ENCODE peak calls at places on chromosomes 12 and 14, in eight cellular contexts. F is OCI-M1, A is NCI-H69, V is WERI-Rb-1, O is SW 1271, R is GF-D8, T is A673, D is AG04449. P is an unnamed sample.
A peak's percentile ranks its signal among the peaks of the same experiment; 100 is the strongest.

GRCh38 chr12:106974525-106974924 is 12.4 kb downstream of the MTERF2 start:
- DNase-seq in F (no peak), A (peak; percentile 88), V (no peak), O (no peak), R (no peak), T (no peak), D (no peak), P (no peak)

GRCh38 chr14:96584199-96584906 is 82.2 kb downstream of the PAPOLA start:
- DNase-seq in F (peak; percentile 83), A (peak; percentile 77), V (peak; percentile 88), O (no peak), R (no peak), T (peak; percentile 55), D (no peak), P (peak; percentile 11)

GRCh38 chr14:60311417-60311816 is 62.4 kb downstream of the PPM1A start:
- DNase-seq in F (peak; percentile 54), A (peak; percentile 24), V (no peak), O (no peak), R (no peak), T (peak; percentile 97), D (no peak), P (no peak)

GRCh38 chr12:94730846-94731245 is 80.5 kb upstream of the TMCC3 start:
- DNase-seq in F (peak; percentile 27), A (peak; percentile 41), V (no peak), O (no peak), R (no peak), T (peak; percentile 78), D (no peak), P (no peak)

GRCh38 chr12:32106517-32107366 is at the start of gene BICD1:
- DNase-seq in F (peak; percentile 77), A (peak; percentile 100), V (peak; percentile 93), O (peak; percentile 69), R (no peak), T (peak; percentile 93), D (no peak), P (peak; percentile 67)

GRCh38 chr14:91327661-91328312 is 83.3 kb upstream of the GPR68 start:
- DNase-seq in F (no peak), A (no peak), V (no peak), O (no peak), R (no peak), T (no peak), D (no peak), P (no peak)

GRCh38 chr14:69288001-69288771 is 28.2 kb downstream of the GALNT16 start:
- DNase-seq in F (peak; percentile 18), A (peak; percentile 70), V (peak; percentile 23), O (no peak), R (no peak), T (no peak), D (no peak), P (no peak)

GRCh38 chr12:127550271-127550670 is 716.7 kb upstream of the TMEM132C start:
- DNase-seq in F (no peak), A (no peak), V (no peak), O (peak; percentile 2), R (no peak), T (no peak), D (peak; percentile 21), P (no peak)

GRCh38 chr12:106049546-106049945 is 89.2 kb downstream of the NUAK1 start:
- DNase-seq in F (no peak), A (no peak), V (no peak), O (no peak), R (no peak), T (no peak), D (no peak), P (no peak)

GRCh38 chr12:90922068-90922743 is 32.8 kb downstream of the CCER1 start:
- DNase-seq in F (no peak), A (no peak), V (no peak), O (no peak), R (no peak), T (no peak), D (no peak), P (no peak)

GRCh38 chr12:28180791-28181190 is 9.5 kb upstream of the CCDC91 start:
- DNase-seq in F (no peak), A (no peak), V (no peak), O (no peak), R (no peak), T (no peak), D (no peak), P (no peak)

GRCh38 chr14:52339262-52339661 is 25.1 kb downstream of the PTGER2 start:
- DNase-seq in F (no peak), A (no peak), V (no peak), O (no peak), R (no peak), T (no peak), D (no peak), P (no peak)

GRCh38 chr12:113642216-113642615 is 170.5 kb upstream of the LHX5 start:
- DNase-seq in F (no peak), A (no peak), V (no peak), O (no peak), R (no peak), T (no peak), D (no peak), P (no peak)

GRCh38 chr12:111064154-111064553 is 143.8 kb upstream of the MYL2 start:
- DNase-seq in F (no peak), A (no peak), V (no peak), O (no peak), R (no peak), T (no peak), D (no peak), P (no peak)

GRCh38 chr12:54016478-54016964 is 7.7 kb downstream of the HOXC8 start:
- DNase-seq in F (no peak), A (peak; percentile 89), V (no peak), O (peak; percentile 43), R (no peak), T (peak; percentile 91), D (peak; percentile 86), P (no peak)

GRCh38 chr12:6867407-6868210 is at the start of gene TPI1:
- DNase-seq in F (peak; percentile 87), A (peak; percentile 90), V (peak; percentile 85), O (no peak), R (peak; percentile 51), T (peak; percentile 80), D (no peak), P (no peak)

GRCh38 chr14:61837336-61838229 is 75.4 kb downstream of the SNAPC1 start:
- DNase-seq in F (peak; percentile 78), A (peak; percentile 83), V (peak; percentile 67), O (peak; percentile 48), R (no peak), T (peak; percentile 83), D (no peak), P (peak; percentile 84)

GRCh38 chr14:104140463-104141331 is 2.3 kb downstream of the KIF26A start:
- DNase-seq in F (no peak), A (no peak), V (peak; percentile 7), O (no peak), R (no peak), T (no peak), D (no peak), P (no peak)

GRCh38 chr12:131035268-131035681 is 81.6 kb downstream of the ADGRD1 start:
- DNase-seq in F (peak; percentile 79), A (peak; percentile 2), V (no peak), O (no peak), R (no peak), T (no peak), D (no peak), P (no peak)

GRCh38 chr12:109744991-109745942 is 31.6 kb downstream of the FAM222A start:
- DNase-seq in F (peak; percentile 47), A (peak; percentile 32), V (no peak), O (no peak), R (no peak), T (peak; percentile 54), D (no peak), P (peak; percentile 38)

P was measured in Kasumi-1.